ENCODE peak calls at places on chromosomes 13 and 19, in eight cellular contexts. W is esophagus squamous epithelium, L is stomach, J is tibial nerve, B is right lobe of liver, T is heart left ventricle, A is adrenal gland, O is uterus. Z is an unnamed sample.

GRCh38 chr13:113954046-113954841 is 19.6 kb downstream of the C13orf46 start:
- DNase-seq in W (no peak), L (no peak), J (no peak), B (peak; percentile 31), T (no peak), A (no peak), O (no peak), Z (no peak)

GRCh38 chr13:27354379-27354778 is 70.0 kb upstream of the GTF3A start:
- DNase-seq in W (no peak), L (no peak), J (no peak), B (no peak), T (no peak), A (no peak), O (no peak), Z (no peak)

GRCh38 chr19:15280915-15281683 is 48.9 kb upstream of the EPHX3 start:
- DNase-seq in W (no peak), L (peak; percentile 75), J (peak; percentile 71), B (peak; percentile 88), T (peak; percentile 90), A (peak; percentile 91), O (peak; percentile 74), Z (peak; percentile 96)

GRCh38 chr13:51270606-51271005 is 48.4 kb downstream of the FAM124A start:
- DNase-seq in W (no peak), L (no peak), J (no peak), B (no peak), T (no peak), A (no peak), O (no peak), Z (no peak)

GRCh38 chr13:110005563-110005962 is 219.2 kb upstream of the IRS2 start:
- DNase-seq in W (no peak), L (no peak), J (no peak), B (no peak), T (no peak), A (no peak), O (no peak), Z (peak; percentile 77)

GRCh38 chr19:1912760-1913505 is 7.7 kb downstream of the ADAT3 start:
- DNase-seq in W (no peak), L (no peak), J (no peak), B (no peak), T (no peak), A (no peak), O (no peak), Z (no peak)

GRCh38 chr13:28716511-28716910 is 2.3 kb downstream of the SLC46A3 start:
- DNase-seq in W (no peak), L (no peak), J (no peak), B (no peak), T (peak; percentile 78), A (peak; percentile 62), O (peak; percentile 76), Z (no peak)

GRCh38 chr13:74077847-74078246 is 56.4 kb downstream of the KLF12 start:
- DNase-seq in W (no peak), L (no peak), J (no peak), B (no peak), T (no peak), A (no peak), O (no peak), Z (no peak)

GRCh38 chr19:13707901-13708300 is 56.4 kb upstream of the MRI1 start:
- DNase-seq in W (no peak), L (no peak), J (no peak), B (no peak), T (no peak), A (no peak), O (no peak), Z (no peak)

GRCh38 chr13:48976677-48977625 is 1.2 kb downstream of the FNDC3A start:
- DNase-seq in W (peak; percentile 33), L (no peak), J (no peak), B (no peak), T (no peak), A (no peak), O (no peak), Z (no peak)

GRCh38 chr13:83881917-83882625 is at the start of gene SLITRK1:
- DNase-seq in W (no peak), L (no peak), J (no peak), B (peak; percentile 52), T (no peak), A (peak; percentile 43), O (no peak), Z (no peak)

GRCh38 chr13:30429721-30430694 is 7.7 kb downstream of the UBE2L5 start:
- DNase-seq in W (no peak), L (no peak), J (no peak), B (no peak), T (no peak), A (peak; percentile 48), O (peak; percentile 65), Z (no peak)

GRCh38 chr19:5694167-5694951 is 4.3 kb downstream of the RPL36 start:
- DNase-seq in W (no peak), L (no peak), J (no peak), B (no peak), T (no peak), A (peak; percentile 46), O (no peak), Z (no peak)

GRCh38 chr13:47175172-47175806 is 278.4 kb upstream of the HTR2A start:
- DNase-seq in W (no peak), L (no peak), J (no peak), B (no peak), T (no peak), A (no peak), O (no peak), Z (no peak)

GRCh38 chr13:110521946-110522345 is 39.6 kb downstream of the RAB20 start:
- DNase-seq in W (no peak), L (no peak), J (no peak), B (no peak), T (no peak), A (peak; percentile 19), O (no peak), Z (no peak)

GRCh38 chr13:113981201-113981605 is 7.3 kb upstream of the C13orf46 start:
- DNase-seq in W (no peak), L (peak; percentile 98), J (peak; percentile 68), B (peak; percentile 60), T (peak; percentile 61), A (no peak), O (no peak), Z (peak; percentile 94)

GRCh38 chr19:38262585-38263268 is 1.6 kb upstream of the SPINT2 start:
- DNase-seq in W (no peak), L (no peak), J (no peak), B (no peak), T (no peak), A (no peak), O (no peak), Z (no peak)

GRCh38 chr13:87769445-87769844 is 98.3 kb downstream of the SLITRK5 start:
- DNase-seq in W (no peak), L (no peak), J (no peak), B (no peak), T (no peak), A (no peak), O (no peak), Z (no peak)

GRCh38 chr19:13037161-13037560 is 41.9 kb downstream of the NFIX start:
- DNase-seq in W (no peak), L (no peak), J (no peak), B (no peak), T (no peak), A (no peak), O (no peak), Z (no peak)

GRCh38 chr19:48578891-48579290 is 26.9 kb downstream of the SULT2B1 start:
- DNase-seq in W (no peak), L (no peak), J (no peak), B (no peak), T (no peak), A (no peak), O (no peak), Z (no peak)

GRCh38 chr13:32951580-32951979 is 64.6 kb upstream of the KL start:
- DNase-seq in W (no peak), L (no peak), J (no peak), B (no peak), T (no peak), A (no peak), O (no peak), Z (no peak)

GRCh38 chr13:112521073-112521685 is 66.8 kb downstream of the TUBGCP3 start:
- DNase-seq in W (no peak), L (no peak), J (no peak), B (no peak), T (no peak), A (no peak), O (no peak), Z (no peak)

GRCh38 chr19:15142313-15142712 is 35.1 kb downstream of the SYDE1 start:
- DNase-seq in W (no peak), L (no peak), J (no peak), B (no peak), T (no peak), A (no peak), O (no peak), Z (no peak)

GRCh38 chr13:24159921-24160324 is 597 bp upstream of the SPATA13 start:
- DNase-seq in W (no peak), L (no peak), J (no peak), B (no peak), T (no peak), A (no peak), O (no peak), Z (no peak)

GRCh38 chr13:113468461-113469147 is 15.3 kb upstream of the ADPRHL1 start:
- DNase-seq in W (no peak), L (no peak), J (no peak), B (no peak), T (no peak), A (no peak), O (no peak), Z (no peak)

GRCh38 chr13:28707629-28708427 is 10.9 kb downstream of the SLC46A3 start:
- DNase-seq in W (no peak), L (no peak), J (no peak), B (no peak), T (no peak), A (no peak), O (no peak), Z (no peak)

GRCh38 chr19:4916292-4917082 is 7.2 kb downstream of the UHRF1 start:
- DNase-seq in W (no peak), L (no peak), J (no peak), B (no peak), T (no peak), A (no peak), O (no peak), Z (no peak)

GRCh38 chr19:39347332-39348227 is 5.4 kb downstream of the SAMD4B start:
- DNase-seq in W (no peak), L (no peak), J (no peak), B (no peak), T (no peak), A (no peak), O (no peak), Z (no peak)
- H3K4me3 ChIP-seq in W (no peak overlapping the region), L (no peak overlapping the region), J (no peak overlapping the region), B (no peak overlapping the region), T (no peak overlapping the region), A (no peak overlapping the region), O (no peak overlapping the region), Z (no peak overlapping the region)

GRCh38 chr19:46351241-46352041 is 4.6 kb downstream of the PPP5C start:
- DNase-seq in W (no peak), L (peak; percentile 81), J (no peak), B (no peak), T (peak; percentile 67), A (peak; percentile 75), O (peak; percentile 48), Z (no peak)
- TF ChIP-seq POLR2A in W (no peak), L (no peak), J (no peak), B (no peak), T (no peak), A (no peak), O (no peak), Z (no peak)

GRCh38 chr19:47109177-47109540 is 4.4 kb downstream of the ZC3H4 start:
- DNase-seq in W (no peak), L (no peak), J (no peak), B (no peak), T (no peak), A (no peak), O (no peak), Z (no peak)
- H3K4me3 ChIP-seq in W (no peak overlapping the region), L (no peak overlapping the region), J (peak overlapping the region; percentile 77), B (no peak overlapping the region), T (no peak overlapping the region), A (no peak overlapping the region), O (no peak overlapping the region), Z (no peak overlapping the region)

GRCh38 chr19:17873661-17874422 is 2.1 kb downstream of the SLC5A5 start:
- DNase-seq in W (no peak), L (peak; percentile 63), J (no peak), B (no peak), T (no peak), A (no peak), O (no peak), Z (no peak)
- TF ChIP-seq POLR2A in W (no peak), L (no peak), J (no peak), B (no peak), T (no peak), A (no peak), O (no peak), Z (no peak)